ENCODE peak calls at places on chromosomes 7 and 10, in nine cellular contexts. One of them, this sample, is unnamed.

GRCh38 chr10:61271127-61271780 is 181.9 kb downstream of the TMEM26 start:
- DNase-seq in cardiac muscle cell: peak; percentile 62
- DNase-seq in HFFc6: peak; percentile 64
- DNase-seq in pancreas: no peak
- DNase-seq in endothelial cell: no peak
- DNase-seq in progenitor cell of endocrine pancreas: no peak
- DNase-seq in BJ: peak; percentile 41
- DNase-seq in MM.1S: no peak
- DNase-seq in left lung: no peak
- DNase-seq in this sample: peak; percentile 65

GRCh38 chr7:144468990-144469732 is 65.7 kb upstream of the NOBOX start:
- DNase-seq in HFFc6: no peak
- DNase-seq in left lung: no peak
- DNase-seq in progenitor cell of endocrine pancreas: no peak
- DNase-seq in pancreas: no peak
- DNase-seq in MM.1S: no peak
- DNase-seq in BJ: no peak
- DNase-seq in endothelial cell: no peak
- DNase-seq in cardiac muscle cell: peak; percentile 51
- DNase-seq in this sample: no peak

GRCh38 chr7:141697211-141697871 is 4.6 kb downstream of the DENND11 start:
- DNase-seq in BJ: no peak
- DNase-seq in left lung: no peak
- DNase-seq in MM.1S: no peak
- DNase-seq in pancreas: no peak
- DNase-seq in endothelial cell: no peak
- DNase-seq in HFFc6: peak; percentile 46
- DNase-seq in cardiac muscle cell: no peak
- DNase-seq in progenitor cell of endocrine pancreas: no peak
- DNase-seq in this sample: no peak

GRCh38 chr10:72088879-72089585 is 681 bp upstream of the SPOCK2 start:
- DNase-seq in MM.1S: no peak
- DNase-seq in cardiac muscle cell: peak; percentile 49
- DNase-seq in endothelial cell: no peak
- DNase-seq in pancreas: no peak
- DNase-seq in progenitor cell of endocrine pancreas: no peak
- DNase-seq in left lung: no peak
- DNase-seq in BJ: no peak
- DNase-seq in HFFc6: no peak
- DNase-seq in this sample: no peak

GRCh38 chr7:103446046-103446520 is at the start of gene SLC26A5:
- DNase-seq in HFFc6: no peak
- DNase-seq in cardiac muscle cell: no peak
- DNase-seq in left lung: peak; percentile 36
- DNase-seq in BJ: no peak
- DNase-seq in pancreas: peak; percentile 68
- DNase-seq in endothelial cell: peak; percentile 46
- DNase-seq in progenitor cell of endocrine pancreas: peak; percentile 31
- DNase-seq in MM.1S: peak; percentile 61
- DNase-seq in this sample: no peak

GRCh38 chr10:17808971-17809841 is at the start of gene MRC1:
- DNase-seq in cardiac muscle cell: no peak
- DNase-seq in endothelial cell: no peak
- DNase-seq in MM.1S: no peak
- DNase-seq in left lung: peak; percentile 73
- DNase-seq in BJ: no peak
- DNase-seq in HFFc6: no peak
- DNase-seq in pancreas: no peak
- DNase-seq in progenitor cell of endocrine pancreas: no peak
- DNase-seq in this sample: no peak

GRCh38 chr7:55074008-55074499 is 55.2 kb downstream of the EGFR start:
- DNase-seq in endothelial cell: no peak
- DNase-seq in left lung: peak; percentile 61
- DNase-seq in cardiac muscle cell: peak; percentile 72
- DNase-seq in HFFc6: peak; percentile 84
- DNase-seq in MM.1S: peak; percentile 89
- DNase-seq in progenitor cell of endocrine pancreas: no peak
- DNase-seq in pancreas: peak; percentile 39
- DNase-seq in BJ: no peak
- DNase-seq in this sample: no peak

GRCh38 chr7:32890553-32891045 is 961 bp downstream of the KBTBD2 start:
- DNase-seq in left lung: peak; percentile 36
- DNase-seq in MM.1S: peak; percentile 85
- DNase-seq in cardiac muscle cell: peak; percentile 81
- DNase-seq in HFFc6: peak; percentile 36
- DNase-seq in pancreas: no peak
- DNase-seq in BJ: no peak
- DNase-seq in endothelial cell: no peak
- DNase-seq in progenitor cell of endocrine pancreas: no peak
- DNase-seq in this sample: no peak

GRCh38 chr7:2381881-2382509 is 21.4 kb upstream of the CHST12 start:
- DNase-seq in left lung: no peak
- DNase-seq in endothelial cell: no peak
- DNase-seq in cardiac muscle cell: no peak
- DNase-seq in MM.1S: no peak
- DNase-seq in BJ: no peak
- DNase-seq in pancreas: peak; percentile 65
- DNase-seq in HFFc6: no peak
- DNase-seq in progenitor cell of endocrine pancreas: no peak
- DNase-seq in this sample: no peak

GRCh38 chr10:94115725-94116124 is 122.0 kb downstream of the PLCE1 start:
- DNase-seq in progenitor cell of endocrine pancreas: no peak
- DNase-seq in left lung: no peak
- DNase-seq in HFFc6: peak; percentile 75
- DNase-seq in cardiac muscle cell: no peak
- DNase-seq in BJ: no peak
- DNase-seq in MM.1S: no peak
- DNase-seq in endothelial cell: no peak
- DNase-seq in pancreas: no peak
- DNase-seq in this sample: no peak

GRCh38 chr10:26524161-26524831 is 86.2 kb downstream of the APBB1IP start:
- DNase-seq in HFFc6: no peak
- DNase-seq in pancreas: no peak
- DNase-seq in cardiac muscle cell: peak; percentile 6
- DNase-seq in progenitor cell of endocrine pancreas: no peak
- DNase-seq in MM.1S: no peak
- DNase-seq in left lung: no peak
- DNase-seq in endothelial cell: no peak
- DNase-seq in BJ: no peak
- DNase-seq in this sample: no peak

GRCh38 chr7:43492906-43493305 is 90.0 kb upstream of the STK17A start:
- DNase-seq in BJ: no peak
- DNase-seq in pancreas: no peak
- DNase-seq in cardiac muscle cell: no peak
- DNase-seq in HFFc6: no peak
- DNase-seq in progenitor cell of endocrine pancreas: no peak
- DNase-seq in left lung: no peak
- DNase-seq in endothelial cell: no peak
- DNase-seq in MM.1S: no peak
- DNase-seq in this sample: no peak

GRCh38 chr10:15374156-15374555 is 3.1 kb upstream of the FAM171A1 start:
- DNase-seq in endothelial cell: no peak
- DNase-seq in HFFc6: no peak
- DNase-seq in BJ: no peak
- DNase-seq in progenitor cell of endocrine pancreas: no peak
- DNase-seq in left lung: no peak
- DNase-seq in MM.1S: peak; percentile 80
- DNase-seq in cardiac muscle cell: no peak
- DNase-seq in pancreas: no peak
- DNase-seq in this sample: no peak

GRCh38 chr10:28241766-28242399 is 61.0 kb downstream of the MPP7 start:
- DNase-seq in progenitor cell of endocrine pancreas: no peak
- DNase-seq in BJ: no peak
- DNase-seq in pancreas: no peak
- DNase-seq in left lung: no peak
- DNase-seq in MM.1S: peak; percentile 68
- DNase-seq in cardiac muscle cell: peak; percentile 68
- DNase-seq in endothelial cell: peak; percentile 50
- DNase-seq in HFFc6: peak; percentile 43
- DNase-seq in this sample: peak; percentile 36

DNA sequence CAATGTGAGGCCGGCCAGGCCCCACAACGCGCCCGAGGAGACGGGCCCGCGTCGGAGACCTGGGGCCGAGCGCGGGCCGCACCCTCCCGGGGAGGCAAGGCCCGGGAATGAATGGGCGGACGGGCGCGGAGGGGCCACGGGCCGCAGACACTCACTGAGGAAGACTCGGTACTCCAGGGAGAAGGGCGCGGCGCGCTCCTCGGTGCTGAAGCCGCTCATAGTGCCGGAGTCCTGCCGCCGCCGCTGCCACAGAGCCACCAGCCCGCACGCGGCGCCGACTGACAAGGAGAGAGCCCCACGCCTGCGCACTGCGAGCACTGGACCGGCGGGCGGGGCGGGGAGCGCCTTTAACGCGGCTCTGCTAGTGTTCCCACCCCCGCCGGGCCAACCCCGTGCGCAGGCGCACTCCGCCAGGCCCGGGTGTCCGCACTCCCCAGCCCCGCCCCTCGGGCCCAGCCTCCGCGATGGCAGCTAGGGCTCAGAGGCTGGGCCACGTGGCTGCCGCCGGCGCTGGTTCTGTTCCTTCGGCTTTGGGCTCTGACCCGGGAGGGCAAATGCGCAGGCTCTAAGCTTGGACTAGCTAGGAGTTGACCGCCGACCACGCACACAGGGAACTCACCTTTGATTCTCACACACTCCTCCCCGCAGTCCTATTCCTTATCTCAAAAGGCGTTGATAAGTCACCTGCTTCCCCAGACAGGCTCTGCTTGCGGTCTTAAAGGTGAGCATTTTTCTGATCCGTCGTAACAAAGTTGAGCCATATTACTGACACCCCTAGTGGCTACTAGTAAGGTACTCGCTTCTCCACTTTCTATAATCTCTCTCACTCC is at the start of gene PPA1:
- DNase-seq in HFFc6: peak; percentile 91
- DNase-seq in BJ: peak; percentile 69
- DNase-seq in cardiac muscle cell: peak; percentile 97
- DNase-seq in endothelial cell: peak; percentile 99
- DNase-seq in MM.1S: peak; percentile 99
- DNase-seq in left lung: peak; percentile 99
- DNase-seq in progenitor cell of endocrine pancreas: peak; percentile 99
- DNase-seq in pancreas: peak; percentile 100
- DNase-seq in this sample: peak; percentile 90
- TF ChIP-seq CTCF in HFFc6: peak; percentile 58
- TF ChIP-seq CTCF in BJ: no peak
- TF ChIP-seq CTCF in cardiac muscle cell: peak; percentile 22
- TF ChIP-seq CTCF in endothelial cell: no peak
- TF ChIP-seq CTCF in MM.1S: peak; percentile 57
- TF ChIP-seq CTCF in left lung: no peak
- TF ChIP-seq CTCF in progenitor cell of endocrine pancreas: peak; percentile 53
- TF ChIP-seq CTCF in pancreas: peak; percentile 25
- TF ChIP-seq CTCF in this sample: no peak

DNA sequence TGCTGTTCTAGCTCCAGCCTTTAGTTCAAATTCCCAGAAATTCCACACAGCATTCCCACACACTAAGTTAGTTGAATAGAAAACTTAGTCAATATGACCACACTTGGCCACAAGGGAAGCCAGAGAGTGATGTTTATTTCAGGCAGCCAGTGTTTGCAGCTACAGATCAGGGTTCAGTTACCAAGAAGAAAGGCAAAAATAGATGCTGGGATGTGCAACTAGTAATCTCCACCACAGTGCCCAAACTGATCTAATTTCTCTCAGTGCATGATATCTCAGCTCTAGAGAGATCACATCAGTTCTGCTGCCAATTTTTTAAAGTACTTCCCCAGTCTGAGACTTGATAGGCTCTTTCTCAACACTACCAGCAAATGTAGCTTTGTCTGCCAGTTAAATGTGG is 17.6 kb downstream of the SLF2 start:
- DNase-seq in left lung: no peak
- DNase-seq in BJ: no peak
- DNase-seq in progenitor cell of endocrine pancreas: no peak
- DNase-seq in pancreas: no peak
- DNase-seq in HFFc6: no peak
- DNase-seq in endothelial cell: no peak
- DNase-seq in cardiac muscle cell: no peak
- DNase-seq in MM.1S: no peak
- DNase-seq in this sample: no peak
- TF ChIP-seq CTCF in left lung: no peak
- TF ChIP-seq CTCF in BJ: peak; percentile 29
- TF ChIP-seq CTCF in progenitor cell of endocrine pancreas: no peak
- TF ChIP-seq CTCF in pancreas: no peak
- TF ChIP-seq CTCF in HFFc6: peak; percentile 44
- TF ChIP-seq CTCF in endothelial cell: no peak
- TF ChIP-seq CTCF in cardiac muscle cell: no peak
- TF ChIP-seq CTCF in MM.1S: no peak
- TF ChIP-seq CTCF in this sample: no peak

DNA sequence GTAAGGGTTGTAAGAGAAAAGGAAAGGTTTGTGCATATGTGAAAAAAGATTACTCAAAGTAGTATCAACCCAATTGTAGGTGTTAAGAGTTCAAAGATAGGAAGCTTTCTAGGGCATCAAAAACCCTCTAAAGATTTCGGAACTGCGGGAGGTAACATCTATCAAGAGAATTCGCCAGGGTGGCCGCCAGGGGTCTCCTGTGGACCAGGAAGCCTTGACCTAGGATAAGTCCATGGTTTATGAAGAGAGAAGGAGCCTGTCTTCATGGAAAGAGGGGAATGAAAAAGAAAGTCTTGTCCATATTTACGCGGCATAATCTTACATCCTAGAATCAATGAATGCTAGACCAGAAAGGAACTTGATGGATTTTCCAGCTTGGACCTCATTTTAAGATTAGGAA is 140.7 kb upstream of the CALCR start:
- DNase-seq in progenitor cell of endocrine pancreas: peak; percentile 35
- DNase-seq in pancreas: peak; percentile 55
- DNase-seq in cardiac muscle cell: peak; percentile 74
- DNase-seq in BJ: no peak
- DNase-seq in endothelial cell: peak; percentile 75
- DNase-seq in MM.1S: no peak
- DNase-seq in HFFc6: peak; percentile 9
- DNase-seq in left lung: peak; percentile 35
- DNase-seq in this sample: peak; percentile 28
- TF ChIP-seq CTCF in progenitor cell of endocrine pancreas: peak; percentile 84
- TF ChIP-seq CTCF in pancreas: peak; percentile 36
- TF ChIP-seq CTCF in cardiac muscle cell: peak; percentile 75
- TF ChIP-seq CTCF in BJ: peak; percentile 78
- TF ChIP-seq CTCF in endothelial cell: peak; percentile 68
- TF ChIP-seq CTCF in MM.1S: peak; percentile 33
- TF ChIP-seq CTCF in HFFc6: peak; percentile 80
- TF ChIP-seq CTCF in left lung: peak; percentile 39
- TF ChIP-seq CTCF in this sample: peak; percentile 75

DNA sequence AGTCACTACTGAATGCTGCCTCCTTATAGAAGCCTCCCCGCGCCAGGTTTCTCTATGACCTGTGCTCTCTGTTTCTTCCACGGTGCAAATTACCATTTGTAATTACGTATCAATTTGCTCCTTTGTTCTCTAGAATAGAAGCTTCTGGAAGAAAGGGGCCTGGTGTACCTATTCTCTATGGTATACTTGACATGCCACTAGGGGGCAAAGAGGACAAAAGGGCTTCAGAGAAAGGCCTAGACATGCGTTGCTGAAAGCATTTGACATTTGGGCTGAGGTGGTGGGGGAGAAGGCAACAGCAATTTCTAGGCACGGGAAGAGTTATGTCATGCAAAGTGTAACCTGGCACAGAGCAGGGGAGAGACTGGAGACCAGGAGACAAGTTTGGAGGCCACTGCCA is 148.7 kb downstream of the WDR11 start:
- DNase-seq in endothelial cell: no peak
- DNase-seq in MM.1S: no peak
- DNase-seq in HFFc6: no peak
- DNase-seq in BJ: no peak
- DNase-seq in progenitor cell of endocrine pancreas: no peak
- DNase-seq in cardiac muscle cell: no peak
- DNase-seq in left lung: no peak
- DNase-seq in pancreas: no peak
- DNase-seq in this sample: no peak
- TF ChIP-seq CTCF in endothelial cell: no peak
- TF ChIP-seq CTCF in MM.1S: no peak
- TF ChIP-seq CTCF in HFFc6: no peak
- TF ChIP-seq CTCF in BJ: no peak
- TF ChIP-seq CTCF in progenitor cell of endocrine pancreas: peak; percentile 25
- TF ChIP-seq CTCF in cardiac muscle cell: no peak
- TF ChIP-seq CTCF in left lung: no peak
- TF ChIP-seq CTCF in pancreas: no peak
- TF ChIP-seq CTCF in this sample: no peak

This sample was measured in AG09319.